ENCODE peak calls at places on chromosomes 5 and 9, in five cellular contexts. V is cardiac muscle cell, Z is heart left ventricle, Q is astrocyte, K is PC-9. I is an unnamed sample.
A peak's percentile ranks its signal among the peaks of the same experiment; 100 is the strongest.

GRCh38 chr9:17519761-17520160 is 59.1 kb upstream of the SH3GL2 start:
- DNase-seq in V (no peak), Z (no peak), Q (no peak), K (no peak), I (no peak)

GRCh38 chr5:5183192-5183699 is 43.1 kb downstream of the ADAMTS16 start:
- DNase-seq in V (peak; percentile 6), Z (no peak), Q (peak; percentile 26), K (no peak), I (no peak)

GRCh38 chr9:97982191-97982718 is 886 bp upstream of the ANP32B start:
- DNase-seq in V (no peak), Z (no peak), Q (no peak), K (no peak), I (no peak)

GRCh38 chr5:143543358-143544255 is 140.1 kb upstream of the NR3C1 start:
- DNase-seq in V (no peak), Z (no peak), Q (peak; percentile 75), K (no peak), I (no peak)

GRCh38 chr5:151228986-151229385 is 5.1 kb upstream of the CCDC69 start:
- DNase-seq in V (no peak), Z (no peak), Q (no peak), K (no peak), I (no peak)

GRCh38 chr5:172420215-172420934 is 34.0 kb downstream of the SH3PXD2B start:
- DNase-seq in V (no peak), Z (peak; percentile 67), Q (peak; percentile 98), K (peak; percentile 90), I (peak; percentile 77)

GRCh38 chr9:112091805-112092204 is 83.3 kb downstream of the SUSD1 start:
- DNase-seq in V (peak; percentile 35), Z (no peak), Q (peak; percentile 6), K (no peak), I (no peak)

GRCh38 chr5:180395540-180396274 is 42.6 kb upstream of the GFPT2 start:
- DNase-seq in V (no peak), Z (no peak), Q (no peak), K (no peak), I (no peak)

GRCh38 chr5:82593481-82593880 is 315.3 kb upstream of the RPS23 start:
- DNase-seq in V (no peak), Z (no peak), Q (peak; percentile 82), K (no peak), I (no peak)

GRCh38 chr5:154587123-154587725 is 109.2 kb upstream of the HAND1 start:
- DNase-seq in V (no peak), Z (no peak), Q (no peak), K (no peak), I (no peak)

GRCh38 chr9:75866273-75866871 is 24.1 kb upstream of the PCSK5 start:
- DNase-seq in V (peak; percentile 67), Z (no peak), Q (peak; percentile 28), K (no peak), I (no peak)

GRCh38 chr5:40233268-40233667 is 446.4 kb upstream of the PTGER4 start:
- DNase-seq in V (no peak), Z (no peak), Q (peak; percentile 70), K (no peak), I (no peak)

GRCh38 chr9:8346291-8346690 is 546.7 kb upstream of the DMAC1 start:
- DNase-seq in V (no peak), Z (no peak), Q (peak; percentile 79), K (no peak), I (no peak)

GRCh38 chr5:162496080-162496808 is 428.7 kb downstream of the GABRG2 start:
- DNase-seq in V (no peak), Z (no peak), Q (no peak), K (no peak), I (no peak)

GRCh38 chr9:36827593-36827992 is 206.5 kb downstream of the PAX5 start:
- DNase-seq in V (peak; percentile 13), Z (no peak), Q (no peak), K (no peak), I (no peak)

GRCh38 chr5:170758481-170758880 is 25.0 kb upstream of the GABRP start:
- DNase-seq in V (no peak), Z (no peak), Q (no peak), K (no peak), I (no peak)

GRCh38 chr9:131578778-131579504 is 33.6 kb downstream of the PRRT1B start:
- DNase-seq in V (no peak), Z (no peak), Q (no peak), K (no peak), I (no peak)

GRCh38 chr9:4137234-4137633 is 162.6 kb downstream of the GLIS3 start:
- DNase-seq in V (peak; percentile 15), Z (no peak), Q (peak; percentile 99), K (peak; percentile 92), I (no peak)

GRCh38 chr5:91499943-91500531 is 116.9 kb upstream of the ARRDC3 start:
- DNase-seq in V (peak; percentile 43), Z (no peak), Q (peak; percentile 37), K (peak; percentile 41), I (no peak)

GRCh38 chr5:10801931-10802674 is 41.1 kb upstream of the DAP start:
- DNase-seq in V (peak; percentile 28), Z (no peak), Q (no peak), K (peak; percentile 32), I (no peak)

GRCh38 chr5:370311-370958 is 48.9 kb downstream of the AHRR start:
- DNase-seq in V (no peak), Z (peak; percentile 14), Q (no peak), K (no peak), I (peak; percentile 26)

GRCh38 chr9:80615964-80616363 is 1044.2 kb downstream of the TLE4 start:
- DNase-seq in V (no peak), Z (no peak), Q (peak; percentile 47), K (no peak), I (no peak)

GRCh38 chr9:128422783-128423150 is 2.1 kb downstream of the CERCAM start:
- DNase-seq in V (no peak), Z (no peak), Q (no peak), K (no peak), I (no peak)

GRCh38 chr9:21813575-21814473 is 11.4 kb downstream of the MTAP start:
- DNase-seq in V (peak; percentile 78), Z (peak; percentile 64), Q (peak; percentile 70), K (peak; percentile 75), I (peak; percentile 54)

GRCh38 chr5:9557696-9558095 is 11.8 kb upstream of the SEMA5A start:
- DNase-seq in V (no peak), Z (no peak), Q (peak; percentile 79), K (peak; percentile 99), I (no peak)

GRCh38 chr9:88828018-88828417 is 163.2 kb upstream of the S1PR3 start:
- DNase-seq in V (no peak), Z (no peak), Q (no peak), K (no peak), I (no peak)
- TF ChIP-seq CTCF in V (no peak), Z (no peak), Q (no peak), K (no peak), I (no peak)

GRCh38 chr5:38797838-38798237 is 48.0 kb upstream of the OSMR start:
- DNase-seq in V (no peak), Z (no peak), Q (no peak), K (no peak), I (no peak)
- H3K27ac ChIP-seq in V (no peak overlapping the region), Z (no peak overlapping the region), Q (no peak overlapping the region), K (no peak overlapping the region), I (no peak overlapping the region)

GRCh38 chr9:438961-439768 is 224.5 kb downstream of the DOCK8 start:
- DNase-seq in V (no peak), Z (peak; percentile 50), Q (no peak), K (no peak), I (no peak)
- H3K4me3 ChIP-seq in V (no peak overlapping the region), Z (no peak overlapping the region), Q (no peak overlapping the region), K (no peak overlapping the region), I (no peak overlapping the region)

GRCh38 chr9:124428751-124429529 is 13.7 kb upstream of the PSMB7 start:
- DNase-seq in V (no peak), Z (no peak), Q (no peak), K (no peak), I (no peak)

GRCh38 chr9:124423591-124423990 is 8.3 kb upstream of the PSMB7 start:
- DNase-seq in V (no peak), Z (no peak), Q (no peak), K (no peak), I (no peak)

GRCh38 chr9:124426361-124426760 is 11.1 kb upstream of the PSMB7 start:
- DNase-seq in V (no peak), Z (no peak), Q (no peak), K (no peak), I (no peak)

GRCh38 chr9:124427281-124427680 is 12.0 kb upstream of the PSMB7 start:
- DNase-seq in V (no peak), Z (no peak), Q (no peak), K (no peak), I (no peak)

DNA sequence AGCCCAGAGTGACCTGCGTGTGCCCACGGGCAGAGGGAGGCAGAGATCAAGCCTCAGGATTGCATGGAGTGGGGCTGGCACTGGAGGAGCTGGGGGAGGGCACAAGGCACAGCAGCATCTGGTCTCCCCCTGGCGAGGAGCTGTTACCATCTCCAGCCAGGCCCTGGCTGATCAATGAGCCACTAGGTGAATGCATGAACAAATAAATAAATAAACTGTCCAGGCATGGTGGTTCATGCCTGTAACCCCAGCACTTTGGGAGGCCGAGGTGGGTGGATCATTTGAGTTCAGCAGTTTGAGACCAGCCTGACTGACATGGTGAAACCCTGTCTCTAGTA is 14.3 kb upstream of the PSMB7 start:
- DNase-seq in V (no peak), Z (no peak), Q (no peak), K (no peak), I (no peak)
- TF ChIP-seq CTCF in V (no peak), Z (no peak), Q (no peak), K (no peak), I (no peak)

GRCh38 chr5:58056546-58056945 is 403.3 kb downstream of the PLK2 start:
- DNase-seq in V (no peak), Z (no peak), Q (peak; percentile 63), K (no peak), I (no peak)

GRCh38 chr5:58060971-58061370 is 398.9 kb downstream of the PLK2 start:
- DNase-seq in V (no peak), Z (no peak), Q (peak; percentile 73), K (no peak), I (no peak)

GRCh38 chr5:58054018-58054417 is 405.9 kb downstream of the PLK2 start:
- DNase-seq in V (no peak), Z (no peak), Q (no peak), K (no peak), I (no peak)

DNA sequence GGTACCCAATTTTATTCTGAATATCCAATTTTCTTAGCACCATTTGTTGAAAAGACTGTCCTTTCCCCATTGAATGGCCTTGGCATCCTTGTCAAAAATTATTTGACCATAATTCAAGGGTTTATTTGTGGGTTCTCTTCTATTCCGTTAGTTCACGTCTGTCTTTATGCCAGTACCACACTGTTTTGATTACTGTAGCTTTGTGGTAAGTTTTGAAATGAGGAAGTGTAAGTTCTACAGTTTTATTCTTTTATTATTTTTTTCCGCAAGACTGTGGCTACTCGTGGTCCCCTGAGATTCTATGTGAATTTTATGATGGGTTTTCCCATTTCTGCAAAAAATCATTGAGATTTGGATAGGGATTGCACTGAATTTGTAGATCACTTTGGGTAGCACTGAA is 402.6 kb downstream of the PLK2 start:
- DNase-seq in V (no peak), Z (no peak), Q (no peak), K (no peak), I (no peak)
- H3K27ac ChIP-seq in V (no peak overlapping the region), Z (no peak overlapping the region), Q (no peak overlapping the region), K (no peak overlapping the region), I (no peak overlapping the region)

GRCh38 chr9:129648764-129649115 is 6.8 kb upstream of the ASB6 start:
- DNase-seq in V (no peak), Z (no peak), Q (no peak), K (no peak), I (no peak)
- H3K4me3 ChIP-seq in V (no peak overlapping the region), Z (no peak overlapping the region), Q (no peak overlapping the region), K (no peak overlapping the region), I (no peak overlapping the region)

GRCh38 chr5:31551878-31552277 is 19.8 kb downstream of the C5orf22 start:
- DNase-seq in V (no peak), Z (no peak), Q (no peak), K (no peak), I (no peak)
- TF ChIP-seq CTCF in V (no peak), Z (no peak), Q (no peak), K (no peak), I (no peak)